ENCODE peak calls at places on chromosome 10, in four cellular contexts. J is colonic mucosa, Z is ovary, Y is skeletal muscle cell. K is an unnamed sample.

GRCh38 chr10:98795467-98795866 is 348.7 kb upstream of the HPS1 start:
- DNase-seq in J (no peak), Y (no peak), Z (no peak), K (peak; percentile 40)

GRCh38 chr10:100342627-100342972 is 4.4 kb upstream of the SCD start:
- DNase-seq in Y (no peak), J (no peak), Z (no peak), K (no peak)

GRCh38 chr10:77605466-77605865 is 32.1 kb downstream of the KCNMA1 start:
- DNase-seq in J (peak; percentile 39), Y (no peak), Z (no peak), K (peak; percentile 27)

GRCh38 chr10:13221572-13221971 is 12.6 kb downstream of the UCMA start:
- DNase-seq in J (no peak), Z (no peak), Y (no peak), K (no peak)

GRCh38 chr10:13794982-13795381 is 208.2 kb downstream of the PRPF18 start:
- DNase-seq in J (no peak), Z (no peak), Y (no peak), K (no peak)

GRCh38 chr10:7410306-7410799 is 481 bp downstream of the SFMBT2 start:
- DNase-seq in J (peak; percentile 20), Z (peak; percentile 39), Y (no peak), K (no peak)

GRCh38 chr10:116741391-116742351 is 695 bp downstream of the HSPA12A start:
- DNase-seq in Z (peak; percentile 80), J (no peak), Y (no peak), K (no peak)

GRCh38 chr10:48450811-48451466 is 144.5 kb downstream of the MAPK8 start:
- DNase-seq in Y (no peak), J (no peak), Z (no peak), K (no peak)

GRCh38 chr10:1402016-1402820 is 335.1 kb downstream of the ADARB2 start:
- DNase-seq in J (peak; percentile 9), Y (no peak), Z (no peak), K (no peak)

GRCh38 chr10:124521429-124521871 is 59.8 kb downstream of the LHPP start:
- DNase-seq in Y (no peak), J (no peak), Z (no peak), K (no peak)

GRCh38 chr10:89224697-89225443 is 17.8 kb upstream of the CH25H start:
- DNase-seq in Y (no peak), J (no peak), Z (no peak), K (no peak)

GRCh38 chr10:5536486-5536885 is 11.7 kb downstream of the CALML3 start:
- DNase-seq in Z (no peak), J (no peak), Y (no peak), K (no peak)

GRCh38 chr10:58044072-58044471 is 223.6 kb downstream of the IPMK start:
- DNase-seq in Z (no peak), Y (peak; percentile 73), J (no peak), K (no peak)

K was measured in left colon.